ENCODE peak calls at places on chromosome 12, in nine cellular contexts. O, B, S, W, H, Z, U, Y and A are unnamed samples.

GRCh38 chr12:47080725-47081502 is 1.2 kb upstream of the AMIGO2 start:
- DNase-seq in O (peak), B (peak), S (peak), W (peak), H (peak), Z (peak), U (peak), Y (peak), A (no peak)

GRCh38 chr12:110338754-110339153 is 57.7 kb downstream of the ATP2A2 start:
- DNase-seq in O (no peak), B (no peak), S (no peak), W (no peak), H (no peak), Z (no peak), U (peak), Y (no peak), A (no peak)

GRCh38 chr12:67239061-67239460 is 30.1 kb upstream of the CAND1 start:
- DNase-seq in O (no peak), B (no peak), S (no peak), W (no peak), H (no peak), Z (no peak), U (peak), Y (no peak), A (no peak)

GRCh38 chr12:15532364-15532977 is 210.2 kb downstream of the PTPRO start:
- DNase-seq in O (no peak), B (no peak), S (peak), W (peak), H (no peak), Z (no peak), U (peak), Y (no peak), A (peak)

GRCh38 chr12:108181095-108181454 is 52.0 kb downstream of the WSCD2 start:
- DNase-seq in O (no peak), B (no peak), S (no peak), W (no peak), H (no peak), Z (no peak), U (no peak), Y (no peak), A (no peak)

GRCh38 chr12:53636641-53637040 is 10.5 kb upstream of the ATF7 start:
- DNase-seq in O (no peak), B (no peak), S (no peak), W (no peak), H (no peak), Z (no peak), U (no peak), Y (no peak), A (no peak)

GRCh38 chr12:57694459-57695019 is 607 bp downstream of the OS9 start:
- DNase-seq in O (no peak), B (no peak), S (no peak), W (no peak), H (no peak), Z (no peak), U (peak), Y (no peak), A (no peak)

GRCh38 chr12:108691995-108692808 is 39.1 kb downstream of the CORO1C start:
- DNase-seq in O (no peak), B (peak), S (no peak), W (peak), H (no peak), Z (peak), U (peak), Y (no peak), A (no peak)

GRCh38 chr12:131775904-131776889 is 52.0 kb upstream of the MMP17 start:
- DNase-seq in O (no peak), B (no peak), S (no peak), W (no peak), H (no peak), Z (no peak), U (no peak), Y (no peak), A (no peak)